ENCODE peak calls at places on chromosome 13, in nine cellular contexts. Z, D, Y, G, O, I, J, S and T are unnamed samples.

GRCh38 chr13:30757026-30757425 is 21.7 kb downstream of the ALOX5AP start:
- DNase-seq in Z (no peak), D (no peak), Y (no peak), G (no peak), O (no peak), I (no peak), J (no peak), S (no peak), T (no peak)

GRCh38 chr13:99983401-99984133 is 2.0 kb downstream of the ZIC2 start:
- DNase-seq in Z (peak), D (no peak), Y (no peak), G (no peak), O (no peak), I (no peak), J (no peak), S (no peak), T (no peak)

GRCh38 chr13:50323440-50324070 is 308.3 kb downstream of the KCNRG start:
- DNase-seq in Z (no peak), D (peak), Y (peak), G (peak), O (peak), I (no peak), J (no peak), S (no peak), T (no peak)

GRCh38 chr13:113113846-113114271 is 8.3 kb downstream of the F7 start:
- DNase-seq in Z (peak), D (no peak), Y (no peak), G (no peak), O (no peak), I (peak), J (peak), S (peak), T (no peak)

GRCh38 chr13:26529441-26529840 is 28.0 kb upstream of the WASF3 start:
- DNase-seq in Z (peak), D (peak), Y (peak), G (peak), O (peak), I (no peak), J (no peak), S (no peak), T (no peak)

GRCh38 chr13:88248393-88248792 is 577.2 kb downstream of the SLITRK5 start:
- DNase-seq in Z (no peak), D (no peak), Y (no peak), G (no peak), O (no peak), I (no peak), J (no peak), S (no peak), T (no peak)

GRCh38 chr13:29569253-29570057 is 26.0 kb downstream of the SLC7A1 start:
- DNase-seq in Z (no peak), D (no peak), Y (no peak), G (no peak), O (no peak), I (no peak), J (no peak), S (no peak), T (no peak)

GRCh38 chr13:101624210-101624922 is 171.9 kb downstream of the ITGBL1 start:
- DNase-seq in Z (no peak), D (no peak), Y (no peak), G (no peak), O (no peak), I (no peak), J (no peak), S (no peak), T (no peak)

GRCh38 chr13:20566424-20566916 is 487 bp upstream of the IFT88 start:
- DNase-seq in Z (no peak), D (peak), Y (peak), G (peak), O (no peak), I (no peak), J (peak), S (peak), T (peak)

GRCh38 chr13:43305416-43305815 is 282.0 kb downstream of the DNAJC15 start:
- DNase-seq in Z (no peak), D (peak), Y (peak), G (no peak), O (peak), I (no peak), J (no peak), S (no peak), T (no peak)

GRCh38 chr13:27789153-27789494 is 3.2 kb upstream of the GSX1 start:
- DNase-seq in Z (no peak), D (no peak), Y (no peak), G (no peak), O (no peak), I (no peak), J (no peak), S (no peak), T (no peak)

GRCh38 chr13:50080158-50080855 is 65.1 kb downstream of the KCNRG start:
- DNase-seq in Z (no peak), D (peak), Y (peak), G (peak), O (peak), I (no peak), J (peak), S (no peak), T (no peak)

GRCh38 chr13:20128459-20128927 is 32.4 kb downstream of the GJA3 start:
- DNase-seq in Z (no peak), D (no peak), Y (no peak), G (no peak), O (no peak), I (peak), J (peak), S (peak), T (no peak)

GRCh38 chr13:24505256-24505655 is 7.3 kb downstream of the PARP4 start:
- DNase-seq in Z (no peak), D (peak), Y (no peak), G (peak), O (peak), I (no peak), J (no peak), S (no peak), T (no peak)

GRCh38 chr13:38607136-38607535 is 79.7 kb upstream of the FREM2 start:
- DNase-seq in Z (no peak), D (peak), Y (no peak), G (no peak), O (no peak), I (no peak), J (no peak), S (no peak), T (no peak)

GRCh38 chr13:31946091-31946770 is 85.3 kb upstream of the FRY start:
- DNase-seq in Z (no peak), D (no peak), Y (no peak), G (no peak), O (peak), I (no peak), J (no peak), S (no peak), T (no peak)

GRCh38 chr13:27481766-27482165 is 31.4 kb upstream of the MTIF3 start:
- DNase-seq in Z (peak), D (peak), Y (peak), G (peak), O (peak), I (peak), J (peak), S (no peak), T (no peak)

GRCh38 chr13:29654807-29655547 is 59.5 kb upstream of the SLC7A1 start:
- DNase-seq in Z (no peak), D (peak), Y (peak), G (no peak), O (no peak), I (no peak), J (no peak), S (no peak), T (no peak)

GRCh38 chr13:59111711-59112110 is 1052.0 kb downstream of the DIAPH3 start:
- DNase-seq in Z (no peak), D (peak), Y (no peak), G (no peak), O (peak), I (no peak), J (no peak), S (no peak), T (no peak)

GRCh38 chr13:40251343-40252032 is 415.0 kb downstream of the FOXO1 start:
- DNase-seq in Z (no peak), D (peak), Y (peak), G (peak), O (peak), I (no peak), J (no peak), S (no peak), T (no peak)

GRCh38 chr13:52029569-52029968 is 5.1 kb downstream of the UTP14C start:
- DNase-seq in Z (no peak), D (no peak), Y (no peak), G (peak), O (no peak), I (no peak), J (no peak), S (no peak), T (no peak)

GRCh38 chr13:92843549-92843948 is 383.1 kb upstream of the GPC6 start:
- DNase-seq in Z (no peak), D (peak), Y (peak), G (peak), O (peak), I (no peak), J (no peak), S (no peak), T (no peak)

DNA sequence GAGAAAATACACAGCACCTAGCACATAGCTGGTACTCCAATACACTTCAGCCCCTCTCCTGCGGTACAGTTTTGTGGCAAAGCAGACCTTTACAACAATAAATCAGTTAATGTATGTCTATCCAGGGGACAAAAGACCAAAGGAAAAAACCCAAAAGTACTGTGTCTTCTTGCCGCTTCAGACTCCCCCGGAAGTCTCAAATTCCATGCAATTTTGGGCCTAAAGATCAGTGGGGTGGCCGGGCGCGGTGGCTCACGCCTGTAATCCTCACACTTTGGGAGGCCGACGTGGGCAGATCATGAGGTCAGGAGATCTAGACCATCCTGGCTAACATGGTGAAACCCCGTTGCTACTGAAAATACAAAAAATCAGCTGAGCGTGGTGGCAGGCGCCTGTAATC is 16.2 kb downstream of the CARS2 start:
- DNase-seq in Z (no peak), D (no peak), Y (no peak), G (no peak), O (no peak), I (no peak), J (no peak), S (no peak), T (no peak)
- TF ChIP-seq CTCF in Z (no peak), D (no peak), Y (no peak), G (no peak), O (no peak), I (no peak), J (no peak), S (no peak), T (no peak)

DNA sequence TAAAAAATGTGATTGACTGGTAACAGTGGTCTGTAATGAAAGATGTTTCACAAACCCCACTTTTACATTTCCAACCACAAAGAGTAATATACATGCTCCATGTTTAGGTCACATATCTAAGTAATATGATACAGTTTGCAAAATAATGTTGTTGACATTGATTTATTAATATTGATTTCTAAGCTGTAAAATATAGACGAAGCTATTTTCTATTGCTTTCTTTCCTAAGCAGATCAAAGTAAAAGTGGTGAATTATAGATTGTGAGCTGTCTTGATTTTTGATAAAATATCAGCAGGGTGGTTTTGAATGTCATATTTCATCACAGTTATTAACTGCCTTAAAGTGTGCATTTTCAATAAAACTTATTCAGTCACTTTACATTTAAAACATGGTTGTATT is 2292.8 kb downstream of the PCDH9 start:
- DNase-seq in Z (no peak), D (no peak), Y (no peak), G (no peak), O (no peak), I (no peak), J (no peak), S (no peak), T (no peak)
- TF ChIP-seq CTCF in Z (no peak), D (no peak), Y (no peak), G (no peak), O (no peak), I (no peak), J (no peak), S (no peak), T (no peak)

DNA sequence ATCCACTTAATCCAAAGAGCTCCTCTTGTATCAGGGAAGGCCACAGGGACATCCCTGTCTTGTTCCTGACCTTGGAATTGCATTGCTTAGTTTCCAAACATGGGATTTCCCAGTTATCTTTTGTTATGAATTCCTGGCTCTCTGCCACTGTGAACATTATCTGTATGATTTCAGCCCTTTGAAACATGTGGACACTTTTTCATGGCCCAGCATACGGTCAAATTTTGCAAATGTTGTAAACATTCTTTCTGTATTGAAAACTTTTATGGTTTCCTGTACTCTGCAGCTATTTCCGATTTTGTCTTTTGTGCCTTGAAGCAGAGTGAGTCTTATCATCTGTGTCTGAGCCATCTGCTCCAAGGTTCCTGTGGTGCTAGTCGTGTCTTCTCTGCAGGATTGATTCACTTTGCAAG is 4.5 kb upstream of the CFAP97D2 start:
- DNase-seq in Z (no peak), D (no peak), Y (no peak), G (no peak), O (peak), I (no peak), J (no peak), S (no peak), T (no peak)
- TF ChIP-seq CTCF in Z (no peak), D (no peak), Y (no peak), G (no peak), O (no peak), I (no peak), J (no peak), S (no peak), T (no peak)

GRCh38 chr13:70098669-70099068 is 9.0 kb upstream of the ATXN8OS start:
- DNase-seq in Z (no peak), D (no peak), Y (peak), G (peak), O (no peak), I (no peak), J (no peak), S (no peak), T (no peak)
- TF ChIP-seq CTCF in Z (peak), D (no peak), Y (peak), G (peak), O (peak), I (no peak), J (no peak), S (no peak), T (no peak)

GRCh38 chr13:97809576-97809975 is 143.9 kb upstream of the IPO5 start:
- DNase-seq in Z (no peak), D (peak), Y (peak), G (peak), O (peak), I (no peak), J (no peak), S (no peak), T (no peak)

DNA sequence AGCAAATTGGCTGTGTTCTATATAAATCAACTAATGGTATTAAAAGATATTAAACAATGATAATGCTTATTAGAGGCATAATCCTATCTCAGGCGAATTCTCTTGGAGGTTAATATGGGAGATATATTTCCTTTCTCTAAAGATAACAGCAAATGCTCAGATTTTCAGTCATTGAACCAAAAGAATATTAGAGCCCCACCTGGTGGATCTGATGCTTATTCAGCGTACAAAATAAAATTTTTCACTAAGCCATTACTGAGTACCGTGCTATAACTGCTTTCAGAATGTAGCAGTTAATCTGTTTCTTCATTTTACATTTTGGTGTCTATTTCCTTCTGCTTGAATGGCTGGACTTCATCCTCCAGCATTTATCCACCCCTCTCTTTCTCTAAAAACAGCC is 143.3 kb upstream of the IPO5 start:
- DNase-seq in Z (no peak), D (peak), Y (peak), G (peak), O (peak), I (no peak), J (no peak), S (no peak), T (no peak)
- TF ChIP-seq CTCF in Z (peak), D (peak), Y (peak), G (peak), O (peak), I (no peak), J (no peak), S (no peak), T (no peak)

DNA sequence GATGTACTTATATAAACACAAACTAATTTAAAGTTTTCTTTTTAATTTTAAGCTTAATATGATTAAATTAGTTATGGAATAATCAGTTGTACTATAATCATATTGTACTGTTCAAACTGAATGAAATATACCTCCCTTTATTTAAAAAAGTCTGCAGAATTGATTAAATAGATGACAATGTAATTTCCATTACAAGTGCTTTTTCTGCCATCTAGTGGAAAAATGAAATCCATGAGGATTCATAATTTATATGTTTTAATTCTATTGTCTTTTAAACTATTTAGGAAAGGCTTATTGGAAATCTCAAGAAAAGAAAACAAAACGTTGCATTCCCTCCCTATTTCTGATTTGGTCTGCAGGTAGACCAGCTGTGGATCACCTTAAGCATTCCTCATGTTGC is 30.8 kb downstream of the MZT1 start:
- DNase-seq in Z (no peak), D (peak), Y (peak), G (peak), O (peak), I (no peak), J (no peak), S (no peak), T (no peak)
- TF ChIP-seq CTCF in Z (no peak), D (peak), Y (no peak), G (peak), O (peak), I (no peak), J (no peak), S (no peak), T (peak)

GRCh38 chr13:98556417-98556816 is 20.5 kb downstream of the STK24 start:
- DNase-seq in Z (no peak), D (no peak), Y (no peak), G (no peak), O (no peak), I (no peak), J (no peak), S (no peak), T (no peak)

GRCh38 chr13:98563071-98563470 is 13.8 kb downstream of the STK24 start:
- DNase-seq in Z (no peak), D (no peak), Y (no peak), G (no peak), O (no peak), I (no peak), J (peak), S (no peak), T (no peak)

GRCh38 chr13:98557934-98558630 is 18.8 kb downstream of the STK24 start:
- DNase-seq in Z (no peak), D (peak), Y (peak), G (no peak), O (peak), I (no peak), J (no peak), S (no peak), T (no peak)

DNA sequence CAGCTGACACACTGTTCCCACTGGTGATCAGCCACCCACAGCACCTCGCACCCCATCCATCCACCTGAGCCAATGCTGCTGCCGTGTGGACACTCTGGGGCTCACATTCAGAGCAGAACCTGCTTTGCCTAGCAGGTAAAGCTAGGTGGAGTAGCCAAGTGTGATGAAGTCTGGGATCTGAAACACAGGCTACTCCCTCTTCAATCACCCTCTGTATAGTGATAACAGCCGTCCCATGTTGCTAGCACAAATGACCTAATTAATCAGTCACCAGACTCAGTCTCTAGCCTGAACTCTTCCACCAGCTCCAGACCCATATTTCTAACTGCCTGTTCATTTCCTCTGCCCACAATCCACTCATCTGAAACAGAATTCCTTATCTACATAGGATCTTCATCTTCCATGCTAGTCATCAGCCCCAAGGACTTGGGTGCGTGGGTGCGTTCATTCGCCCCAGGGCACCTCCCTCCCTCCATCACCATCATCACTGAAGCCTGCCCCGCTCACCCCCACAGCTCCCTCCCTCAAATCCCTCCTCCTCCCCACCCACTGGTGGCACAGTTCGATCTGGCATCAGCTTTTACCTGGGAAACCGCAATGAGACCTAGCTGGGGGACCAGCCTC is 19.8 kb downstream of the STK24 start:
- DNase-seq in Z (no peak), D (no peak), Y (no peak), G (no peak), O (no peak), I (no peak), J (peak), S (peak), T (no peak)
- TF ChIP-seq CTCF in Z (peak), D (no peak), Y (peak), G (no peak), O (no peak), I (no peak), J (no peak), S (no peak), T (no peak)